ENCODE peak calls at places on chromosomes 5 and 9, in ten cellular contexts. One of them, this sample, is unnamed.

GRCh38 chr5:131987251-131987650 is 24.2 kb downstream of the ACSL6 start:
- DNase-seq in NCI-H524: no peak
- DNase-seq in effector CD4-positive, alpha-beta T cell: no peak
- DNase-seq in omental fat pad: no peak
- DNase-seq in germinal center: no peak
- DNase-seq in central memory CD4-positive, alpha-beta T cell: no peak
- DNase-seq in foreskin keratinocyte: no peak
- DNase-seq in AG08395: no peak
- DNase-seq in stimulated activated CD8-positive, alpha-beta memory T cell treated with anti-CD3 and anti-CD28 coated beads, Interleukin-12 subunit alpha, Interleukin-12 subunit beta, amount 100 ng/mL, for 1 hour: no peak
- DNase-seq in PC-9: no peak
- DNase-seq in this sample: no peak

GRCh38 chr5:160545832-160546231 is 124.2 kb downstream of the PTTG1 start:
- DNase-seq in PC-9: no peak
- DNase-seq in AG08395: no peak
- DNase-seq in germinal center: no peak
- DNase-seq in central memory CD4-positive, alpha-beta T cell: no peak
- DNase-seq in omental fat pad: no peak
- DNase-seq in foreskin keratinocyte: peak; percentile 10
- DNase-seq in NCI-H524: no peak
- DNase-seq in stimulated activated CD8-positive, alpha-beta memory T cell treated with anti-CD3 and anti-CD28 coated beads, Interleukin-12 subunit alpha, Interleukin-12 subunit beta, amount 100 ng/mL, for 1 hour: no peak
- DNase-seq in effector CD4-positive, alpha-beta T cell: no peak
- DNase-seq in this sample: no peak

GRCh38 chr5:124963236-124963929 is 216.9 kb upstream of the ZNF608 start:
- DNase-seq in germinal center: no peak
- DNase-seq in stimulated activated CD8-positive, alpha-beta memory T cell treated with anti-CD3 and anti-CD28 coated beads, Interleukin-12 subunit alpha, Interleukin-12 subunit beta, amount 100 ng/mL, for 1 hour: no peak
- DNase-seq in effector CD4-positive, alpha-beta T cell: no peak
- DNase-seq in PC-9: peak; percentile 87
- DNase-seq in central memory CD4-positive, alpha-beta T cell: no peak
- DNase-seq in foreskin keratinocyte: peak; percentile 31
- DNase-seq in AG08395: peak; percentile 49
- DNase-seq in omental fat pad: no peak
- DNase-seq in NCI-H524: no peak
- DNase-seq in this sample: no peak

GRCh38 chr9:128005938-128006337 is 25.1 kb upstream of the EEIG1 start:
- DNase-seq in AG08395: no peak
- DNase-seq in germinal center: no peak
- DNase-seq in NCI-H524: no peak
- DNase-seq in PC-9: no peak
- DNase-seq in omental fat pad: no peak
- DNase-seq in stimulated activated CD8-positive, alpha-beta memory T cell treated with anti-CD3 and anti-CD28 coated beads, Interleukin-12 subunit alpha, Interleukin-12 subunit beta, amount 100 ng/mL, for 1 hour: no peak
- DNase-seq in foreskin keratinocyte: no peak
- DNase-seq in effector CD4-positive, alpha-beta T cell: no peak
- DNase-seq in central memory CD4-positive, alpha-beta T cell: no peak
- DNase-seq in this sample: no peak

GRCh38 chr9:122463828-122464632 is 13.7 kb downstream of the OR1J1 start:
- DNase-seq in PC-9: no peak
- DNase-seq in foreskin keratinocyte: no peak
- DNase-seq in omental fat pad: no peak
- DNase-seq in NCI-H524: peak; percentile 55
- DNase-seq in effector CD4-positive, alpha-beta T cell: no peak
- DNase-seq in germinal center: peak; percentile 14
- DNase-seq in stimulated activated CD8-positive, alpha-beta memory T cell treated with anti-CD3 and anti-CD28 coated beads, Interleukin-12 subunit alpha, Interleukin-12 subunit beta, amount 100 ng/mL, for 1 hour: no peak
- DNase-seq in central memory CD4-positive, alpha-beta T cell: no peak
- DNase-seq in AG08395: no peak
- DNase-seq in this sample: no peak

GRCh38 chr9:115591584-115591984 is 473.6 kb upstream of the TNC start:
- DNase-seq in NCI-H524: peak; percentile 84
- DNase-seq in effector CD4-positive, alpha-beta T cell: no peak
- DNase-seq in germinal center: peak; percentile 8
- DNase-seq in omental fat pad: no peak
- DNase-seq in stimulated activated CD8-positive, alpha-beta memory T cell treated with anti-CD3 and anti-CD28 coated beads, Interleukin-12 subunit alpha, Interleukin-12 subunit beta, amount 100 ng/mL, for 1 hour: no peak
- DNase-seq in foreskin keratinocyte: peak; percentile 84
- DNase-seq in PC-9: peak; percentile 91
- DNase-seq in AG08395: peak; percentile 91
- DNase-seq in central memory CD4-positive, alpha-beta T cell: no peak
- DNase-seq in this sample: no peak

GRCh38 chr9:96270236-96270635 is 31.7 kb downstream of the HSD17B3 start:
- DNase-seq in stimulated activated CD8-positive, alpha-beta memory T cell treated with anti-CD3 and anti-CD28 coated beads, Interleukin-12 subunit alpha, Interleukin-12 subunit beta, amount 100 ng/mL, for 1 hour: no peak
- DNase-seq in foreskin keratinocyte: no peak
- DNase-seq in central memory CD4-positive, alpha-beta T cell: no peak
- DNase-seq in omental fat pad: no peak
- DNase-seq in PC-9: no peak
- DNase-seq in germinal center: no peak
- DNase-seq in NCI-H524: no peak
- DNase-seq in effector CD4-positive, alpha-beta T cell: no peak
- DNase-seq in AG08395: no peak
- DNase-seq in this sample: no peak

GRCh38 chr5:157253547-157253946 is 12.4 kb upstream of the CYFIP2 start:
- DNase-seq in AG08395: peak; percentile 85
- DNase-seq in effector CD4-positive, alpha-beta T cell: no peak
- DNase-seq in omental fat pad: no peak
- DNase-seq in central memory CD4-positive, alpha-beta T cell: no peak
- DNase-seq in NCI-H524: no peak
- DNase-seq in stimulated activated CD8-positive, alpha-beta memory T cell treated with anti-CD3 and anti-CD28 coated beads, Interleukin-12 subunit alpha, Interleukin-12 subunit beta, amount 100 ng/mL, for 1 hour: no peak
- DNase-seq in foreskin keratinocyte: no peak
- DNase-seq in germinal center: peak; percentile 76
- DNase-seq in PC-9: no peak
- DNase-seq in this sample: peak; percentile 15

GRCh38 chr5:94505327-94506080 is 112.9 kb downstream of the KIAA0825 start:
- DNase-seq in effector CD4-positive, alpha-beta T cell: no peak
- DNase-seq in AG08395: no peak
- DNase-seq in NCI-H524: no peak
- DNase-seq in central memory CD4-positive, alpha-beta T cell: no peak
- DNase-seq in PC-9: no peak
- DNase-seq in foreskin keratinocyte: no peak
- DNase-seq in omental fat pad: no peak
- DNase-seq in germinal center: no peak
- DNase-seq in stimulated activated CD8-positive, alpha-beta memory T cell treated with anti-CD3 and anti-CD28 coated beads, Interleukin-12 subunit alpha, Interleukin-12 subunit beta, amount 100 ng/mL, for 1 hour: no peak
- DNase-seq in this sample: no peak

GRCh38 chr9:68949271-68950000 is 64.5 kb downstream of the PRKACG start:
- DNase-seq in foreskin keratinocyte: peak; percentile 6
- DNase-seq in central memory CD4-positive, alpha-beta T cell: no peak
- DNase-seq in germinal center: no peak
- DNase-seq in stimulated activated CD8-positive, alpha-beta memory T cell treated with anti-CD3 and anti-CD28 coated beads, Interleukin-12 subunit alpha, Interleukin-12 subunit beta, amount 100 ng/mL, for 1 hour: no peak
- DNase-seq in AG08395: no peak
- DNase-seq in NCI-H524: no peak
- DNase-seq in PC-9: no peak
- DNase-seq in omental fat pad: no peak
- DNase-seq in effector CD4-positive, alpha-beta T cell: no peak
- DNase-seq in this sample: no peak

GRCh38 chr5:22372376-22372775 is 480.8 kb downstream of the CDH12 start:
- DNase-seq in NCI-H524: no peak
- DNase-seq in omental fat pad: no peak
- DNase-seq in central memory CD4-positive, alpha-beta T cell: no peak
- DNase-seq in PC-9: no peak
- DNase-seq in germinal center: no peak
- DNase-seq in foreskin keratinocyte: peak; percentile 19
- DNase-seq in AG08395: no peak
- DNase-seq in effector CD4-positive, alpha-beta T cell: no peak
- DNase-seq in stimulated activated CD8-positive, alpha-beta memory T cell treated with anti-CD3 and anti-CD28 coated beads, Interleukin-12 subunit alpha, Interleukin-12 subunit beta, amount 100 ng/mL, for 1 hour: no peak
- DNase-seq in this sample: no peak

GRCh38 chr9:14597171-14597799 is 95.9 kb downstream of the ZDHHC21 start:
- DNase-seq in AG08395: no peak
- DNase-seq in omental fat pad: no peak
- DNase-seq in effector CD4-positive, alpha-beta T cell: no peak
- DNase-seq in stimulated activated CD8-positive, alpha-beta memory T cell treated with anti-CD3 and anti-CD28 coated beads, Interleukin-12 subunit alpha, Interleukin-12 subunit beta, amount 100 ng/mL, for 1 hour: no peak
- DNase-seq in germinal center: no peak
- DNase-seq in foreskin keratinocyte: no peak
- DNase-seq in NCI-H524: no peak
- DNase-seq in central memory CD4-positive, alpha-beta T cell: no peak
- DNase-seq in PC-9: no peak
- DNase-seq in this sample: no peak

GRCh38 chr5:95822038-95822407 is 503 bp downstream of the GLRX start:
- DNase-seq in stimulated activated CD8-positive, alpha-beta memory T cell treated with anti-CD3 and anti-CD28 coated beads, Interleukin-12 subunit alpha, Interleukin-12 subunit beta, amount 100 ng/mL, for 1 hour: no peak
- DNase-seq in foreskin keratinocyte: no peak
- DNase-seq in effector CD4-positive, alpha-beta T cell: no peak
- DNase-seq in PC-9: peak; percentile 37
- DNase-seq in germinal center: peak; percentile 84
- DNase-seq in central memory CD4-positive, alpha-beta T cell: no peak
- DNase-seq in AG08395: peak; percentile 48
- DNase-seq in NCI-H524: peak; percentile 76
- DNase-seq in omental fat pad: no peak
- DNase-seq in this sample: peak; percentile 7

GRCh38 chr9:91546574-91546973 is 122.9 kb upstream of the NFIL3 start:
- DNase-seq in NCI-H524: no peak
- DNase-seq in AG08395: peak; percentile 49
- DNase-seq in PC-9: no peak
- DNase-seq in germinal center: no peak
- DNase-seq in foreskin keratinocyte: peak; percentile 65
- DNase-seq in effector CD4-positive, alpha-beta T cell: no peak
- DNase-seq in central memory CD4-positive, alpha-beta T cell: no peak
- DNase-seq in omental fat pad: no peak
- DNase-seq in stimulated activated CD8-positive, alpha-beta memory T cell treated with anti-CD3 and anti-CD28 coated beads, Interleukin-12 subunit alpha, Interleukin-12 subunit beta, amount 100 ng/mL, for 1 hour: no peak
- DNase-seq in this sample: no peak

GRCh38 chr9:17342696-17343095 is 207.9 kb downstream of the CNTLN start:
- DNase-seq in effector CD4-positive, alpha-beta T cell: no peak
- DNase-seq in NCI-H524: peak; percentile 82
- DNase-seq in stimulated activated CD8-positive, alpha-beta memory T cell treated with anti-CD3 and anti-CD28 coated beads, Interleukin-12 subunit alpha, Interleukin-12 subunit beta, amount 100 ng/mL, for 1 hour: no peak
- DNase-seq in foreskin keratinocyte: no peak
- DNase-seq in PC-9: no peak
- DNase-seq in omental fat pad: no peak
- DNase-seq in germinal center: no peak
- DNase-seq in central memory CD4-positive, alpha-beta T cell: no peak
- DNase-seq in AG08395: no peak
- DNase-seq in this sample: no peak

GRCh38 chr9:98708933-98709911 is at the start of gene GABBR2:
- DNase-seq in NCI-H524: peak; percentile 70
- DNase-seq in PC-9: no peak
- DNase-seq in germinal center: no peak
- DNase-seq in central memory CD4-positive, alpha-beta T cell: no peak
- DNase-seq in effector CD4-positive, alpha-beta T cell: no peak
- DNase-seq in AG08395: peak; percentile 12
- DNase-seq in foreskin keratinocyte: no peak
- DNase-seq in stimulated activated CD8-positive, alpha-beta memory T cell treated with anti-CD3 and anti-CD28 coated beads, Interleukin-12 subunit alpha, Interleukin-12 subunit beta, amount 100 ng/mL, for 1 hour: no peak
- DNase-seq in omental fat pad: no peak
- DNase-seq in this sample: no peak

GRCh38 chr9:106075568-106075967 is 381.2 kb downstream of the TMEM38B start:
- DNase-seq in germinal center: no peak
- DNase-seq in stimulated activated CD8-positive, alpha-beta memory T cell treated with anti-CD3 and anti-CD28 coated beads, Interleukin-12 subunit alpha, Interleukin-12 subunit beta, amount 100 ng/mL, for 1 hour: no peak
- DNase-seq in omental fat pad: no peak
- DNase-seq in effector CD4-positive, alpha-beta T cell: no peak
- DNase-seq in PC-9: no peak
- DNase-seq in NCI-H524: no peak
- DNase-seq in AG08395: no peak
- DNase-seq in foreskin keratinocyte: no peak
- DNase-seq in central memory CD4-positive, alpha-beta T cell: no peak
- DNase-seq in this sample: no peak

GRCh38 chr9:84609779-84610178 is 59.8 kb upstream of the NTRK2 start:
- DNase-seq in omental fat pad: no peak
- DNase-seq in stimulated activated CD8-positive, alpha-beta memory T cell treated with anti-CD3 and anti-CD28 coated beads, Interleukin-12 subunit alpha, Interleukin-12 subunit beta, amount 100 ng/mL, for 1 hour: no peak
- DNase-seq in foreskin keratinocyte: no peak
- DNase-seq in AG08395: no peak
- DNase-seq in germinal center: no peak
- DNase-seq in effector CD4-positive, alpha-beta T cell: no peak
- DNase-seq in PC-9: no peak
- DNase-seq in central memory CD4-positive, alpha-beta T cell: no peak
- DNase-seq in NCI-H524: no peak
- DNase-seq in this sample: no peak

GRCh38 chr5:140795259-140795641 is 598 bp downstream of the PCDHA2 start:
- DNase-seq in omental fat pad: no peak
- DNase-seq in effector CD4-positive, alpha-beta T cell: no peak
- DNase-seq in stimulated activated CD8-positive, alpha-beta memory T cell treated with anti-CD3 and anti-CD28 coated beads, Interleukin-12 subunit alpha, Interleukin-12 subunit beta, amount 100 ng/mL, for 1 hour: no peak
- DNase-seq in germinal center: no peak
- DNase-seq in NCI-H524: no peak
- DNase-seq in central memory CD4-positive, alpha-beta T cell: no peak
- DNase-seq in foreskin keratinocyte: no peak
- DNase-seq in PC-9: no peak
- DNase-seq in AG08395: peak; percentile 17
- DNase-seq in this sample: no peak

GRCh38 chr9:123150708-123151503 is 117.4 kb downstream of the GPR21 start:
- DNase-seq in germinal center: no peak
- DNase-seq in omental fat pad: no peak
- DNase-seq in effector CD4-positive, alpha-beta T cell: no peak
- DNase-seq in AG08395: peak; percentile 10
- DNase-seq in stimulated activated CD8-positive, alpha-beta memory T cell treated with anti-CD3 and anti-CD28 coated beads, Interleukin-12 subunit alpha, Interleukin-12 subunit beta, amount 100 ng/mL, for 1 hour: no peak
- DNase-seq in NCI-H524: no peak
- DNase-seq in PC-9: no peak
- DNase-seq in foreskin keratinocyte: no peak
- DNase-seq in central memory CD4-positive, alpha-beta T cell: no peak
- DNase-seq in this sample: no peak

GRCh38 chr9:108662935-108663334 is 192.9 kb downstream of the ACTL7B start:
- DNase-seq in stimulated activated CD8-positive, alpha-beta memory T cell treated with anti-CD3 and anti-CD28 coated beads, Interleukin-12 subunit alpha, Interleukin-12 subunit beta, amount 100 ng/mL, for 1 hour: no peak
- DNase-seq in foreskin keratinocyte: no peak
- DNase-seq in PC-9: no peak
- DNase-seq in omental fat pad: no peak
- DNase-seq in germinal center: no peak
- DNase-seq in effector CD4-positive, alpha-beta T cell: no peak
- DNase-seq in central memory CD4-positive, alpha-beta T cell: no peak
- DNase-seq in NCI-H524: no peak
- DNase-seq in AG08395: no peak
- DNase-seq in this sample: no peak

GRCh38 chr9:935348-935965 is 41.0 kb upstream of the DMRT3 start:
- DNase-seq in NCI-H524: peak; percentile 25
- DNase-seq in stimulated activated CD8-positive, alpha-beta memory T cell treated with anti-CD3 and anti-CD28 coated beads, Interleukin-12 subunit alpha, Interleukin-12 subunit beta, amount 100 ng/mL, for 1 hour: no peak
- DNase-seq in PC-9: peak; percentile 62
- DNase-seq in omental fat pad: no peak
- DNase-seq in AG08395: peak; percentile 17
- DNase-seq in central memory CD4-positive, alpha-beta T cell: no peak
- DNase-seq in germinal center: no peak
- DNase-seq in effector CD4-positive, alpha-beta T cell: no peak
- DNase-seq in foreskin keratinocyte: peak; percentile 59
- DNase-seq in this sample: no peak

GRCh38 chr5:136308396-136308795 is 56.9 kb downstream of the TRPC7 start:
- DNase-seq in AG08395: no peak
- DNase-seq in PC-9: no peak
- DNase-seq in foreskin keratinocyte: no peak
- DNase-seq in effector CD4-positive, alpha-beta T cell: no peak
- DNase-seq in stimulated activated CD8-positive, alpha-beta memory T cell treated with anti-CD3 and anti-CD28 coated beads, Interleukin-12 subunit alpha, Interleukin-12 subunit beta, amount 100 ng/mL, for 1 hour: no peak
- DNase-seq in germinal center: no peak
- DNase-seq in omental fat pad: no peak
- DNase-seq in central memory CD4-positive, alpha-beta T cell: no peak
- DNase-seq in NCI-H524: no peak
- DNase-seq in this sample: no peak

GRCh38 chr5:137156175-137156574 is 343.0 kb downstream of the SPOCK1 start:
- DNase-seq in central memory CD4-positive, alpha-beta T cell: no peak
- DNase-seq in omental fat pad: no peak
- DNase-seq in stimulated activated CD8-positive, alpha-beta memory T cell treated with anti-CD3 and anti-CD28 coated beads, Interleukin-12 subunit alpha, Interleukin-12 subunit beta, amount 100 ng/mL, for 1 hour: no peak
- DNase-seq in AG08395: no peak
- DNase-seq in foreskin keratinocyte: no peak
- DNase-seq in PC-9: no peak
- DNase-seq in NCI-H524: no peak
- DNase-seq in effector CD4-positive, alpha-beta T cell: no peak
- DNase-seq in germinal center: no peak
- DNase-seq in this sample: no peak

GRCh38 chr5:135018457-135018856 is 15.6 kb downstream of the PITX1 start:
- DNase-seq in omental fat pad: no peak
- DNase-seq in effector CD4-positive, alpha-beta T cell: no peak
- DNase-seq in foreskin keratinocyte: no peak
- DNase-seq in central memory CD4-positive, alpha-beta T cell: no peak
- DNase-seq in AG08395: no peak
- DNase-seq in germinal center: no peak
- DNase-seq in stimulated activated CD8-positive, alpha-beta memory T cell treated with anti-CD3 and anti-CD28 coated beads, Interleukin-12 subunit alpha, Interleukin-12 subunit beta, amount 100 ng/mL, for 1 hour: no peak
- DNase-seq in NCI-H524: no peak
- DNase-seq in PC-9: no peak
- DNase-seq in this sample: no peak